ENCODE peak calls at places on chromosomes 3 and 15, in six cellular contexts. U, D, B, V, G and Q are unnamed samples. For H3K9me2, the result is how much of the 10 kb centered on the place peaks cover.

GRCh38 chr15:66004618-66005262 is 135.4 kb downstream of the RAB11A start:
- DNase-seq in U (no peak), D (peak), B (peak), V (peak), G (peak), Q (peak)

GRCh38 chr3:29576675-29577074 is 295.8 kb downstream of the RBMS3 start:
- DNase-seq in U (no peak), D (no peak), B (no peak), V (no peak), G (no peak), Q (no peak)

GRCh38 chr15:79943820-79944219 is 27.2 kb downstream of the BCL2A1 start:
- DNase-seq in U (no peak), D (peak), B (no peak), V (no peak), G (no peak), Q (no peak)

GRCh38 chr3:37173806-37174205 is 576 bp downstream of the LRRFIP2 start:
- DNase-seq in U (no peak), D (no peak), B (no peak), V (no peak), G (no peak), Q (no peak)

GRCh38 chr3:49813497-49814174 is at the start of gene UBA7:
- DNase-seq in U (no peak), D (peak), B (peak), V (no peak), G (peak), Q (no peak)

GRCh38 chr3:111954228-111954990 is 24.4 kb upstream of the ABHD10 start:
- DNase-seq in U (no peak), D (peak), B (no peak), V (no peak), G (no peak), Q (no peak)

GRCh38 chr15:61393949-61394348 is 164.8 kb upstream of the RORA start:
- DNase-seq in U (no peak), D (no peak), B (no peak), V (no peak), G (no peak), Q (no peak)

GRCh38 chr3:159273608-159274007 is 471.8 kb downstream of the MFSD1 start:
- DNase-seq in U (no peak), D (peak), B (peak), V (peak), G (peak), Q (peak)

GRCh38 chr3:181687190-181687589 is 24.5 kb upstream of the SOX2 start:
- DNase-seq in U (no peak), D (no peak), B (no peak), V (no peak), G (no peak), Q (no peak)

GRCh38 chr3:37282996-37283395 is 108.6 kb upstream of the LRRFIP2 start:
- DNase-seq in U (no peak), D (peak), B (no peak), V (no peak), G (no peak), Q (no peak)

GRCh38 chr3:194472290-194472920 is 14.4 kb downstream of the ATP13A3 start:
- DNase-seq in U (peak), D (peak), B (peak), V (peak), G (peak), Q (peak)

GRCh38 chr3:72031581-72031980 is 246.6 kb upstream of the PROK2 start:
- DNase-seq in U (no peak), D (peak), B (peak), V (no peak), G (no peak), Q (no peak)

GRCh38 chr15:43901485-43901884 is 74.7 kb downstream of the WDR76 start:
- DNase-seq in U (peak), D (peak), B (no peak), V (no peak), G (no peak), Q (no peak)

GRCh38 chr3:158106773-158107461 is 697 bp upstream of the SHOX2 start:
- DNase-seq in U (peak), D (peak), B (no peak), V (peak), G (peak), Q (peak)

GRCh38 chr3:122533931-122534334 is 19.2 kb upstream of the KPNA1 start:
- DNase-seq in U (no peak), D (peak), B (peak), V (no peak), G (peak), Q (no peak)

GRCh38 chr3:162525791-162526190 is 1029.2 kb downstream of the OTOL1 start:
- DNase-seq in U (no peak), D (no peak), B (no peak), V (no peak), G (no peak), Q (no peak)

GRCh38 chr15:23642413-23643044 is 5.1 kb downstream of the MAGEL2 start:
- DNase-seq in U (peak), D (peak), B (peak), V (peak), G (peak), Q (peak)

GRCh38 chr3:35426581-35426980 is 212.7 kb upstream of the ARPP21 start:
- DNase-seq in U (no peak), D (no peak), B (no peak), V (no peak), G (no peak), Q (no peak)

GRCh38 chr15:60835000-60835399 is 356.1 kb upstream of the ICE2 start:
- DNase-seq in U (peak), D (no peak), B (no peak), V (no peak), G (no peak), Q (no peak)

GRCh38 chr3:31356941-31357340 is 175.8 kb upstream of the STT3B start:
- DNase-seq in U (no peak), D (peak), B (peak), V (no peak), G (peak), Q (no peak)

GRCh38 chr15:101413239-101413638 is 76.3 kb downstream of the PCSK6 start:
- DNase-seq in U (no peak), D (no peak), B (no peak), V (no peak), G (no peak), Q (no peak)

GRCh38 chr3:184066211-184066610 is 13.4 kb downstream of the HTR3C start:
- DNase-seq in U (no peak), D (peak), B (peak), V (no peak), G (no peak), Q (no peak)

GRCh38 chr3:173217127-173217526 is 76.1 kb upstream of the SPATA16 start:
- DNase-seq in U (no peak), D (peak), B (no peak), V (no peak), G (no peak), Q (no peak)

GRCh38 chr3:72418856-72419255 is 429.4 kb downstream of the SHQ1 start:
- DNase-seq in U (no peak), D (no peak), B (no peak), V (no peak), G (no peak), Q (no peak)

GRCh38 chr3:171187706-171188290 is 161.3 kb upstream of the SLC2A2 start:
- DNase-seq in U (peak), D (peak), B (peak), V (peak), G (peak), Q (peak)

GRCh38 chr15:100559330-100559729 is 30.6 kb upstream of the CERS3 start:
- DNase-seq in U (no peak), D (peak), B (peak), V (no peak), G (peak), Q (no peak)

GRCh38 chr3:43348852-43349574 is 62.7 kb downstream of the SNRK start:
- DNase-seq in U (no peak), D (no peak), B (no peak), V (no peak), G (no peak), Q (no peak)

GRCh38 chr15:31457161-31457560 is 130.5 kb downstream of the KLF13 start:
- DNase-seq in U (no peak), D (peak), B (no peak), V (peak), G (no peak), Q (no peak)

GRCh38 chr3:14328422-14328821 is 74.0 kb upstream of the SLC6A6 start:
- DNase-seq in U (no peak), D (no peak), B (no peak), V (no peak), G (no peak), Q (no peak)

GRCh38 chr3:14322667-14323295 is 79.6 kb upstream of the SLC6A6 start:
- DNase-seq in U (no peak), D (no peak), B (no peak), V (no peak), G (no peak), Q (no peak)

GRCh38 chr3:14323401-14324223 is 78.8 kb upstream of the SLC6A6 start:
- DNase-seq in U (peak), D (no peak), B (no peak), V (no peak), G (no peak), Q (no peak)

GRCh38 chr3:14322001-14322400 is 80.4 kb upstream of the SLC6A6 start:
- DNase-seq in U (no peak), D (no peak), B (no peak), V (no peak), G (no peak), Q (no peak)

GRCh38 chr3:14324224-14324944 is 78.0 kb upstream of the SLC6A6 start:
- DNase-seq in U (no peak), D (peak), B (peak), V (no peak), G (no peak), Q (no peak)
- H3K4me2 ChIP-seq in U (no peak), D (no peak), B (peak), V (no peak), G (no peak), Q (no peak)

GRCh38 chr3:62117903-62118548 is 255.3 kb downstream of the FEZF2 start:
- DNase-seq in U (no peak), D (no peak), B (no peak), V (no peak), G (no peak), Q (no peak)
- H3K9me2 ChIP-seq in U (under half), D (under half), B (under half), V (under half), G (under half), Q (under half)

GRCh38 chr3:152309031-152309430 is 40.3 kb downstream of the MBNL1 start:
- DNase-seq in U (no peak), D (no peak), B (no peak), V (no peak), G (no peak), Q (no peak)
- H3K4me2 ChIP-seq in U (peak), D (peak), B (peak), V (no peak), G (peak), Q (no peak)

DNA sequence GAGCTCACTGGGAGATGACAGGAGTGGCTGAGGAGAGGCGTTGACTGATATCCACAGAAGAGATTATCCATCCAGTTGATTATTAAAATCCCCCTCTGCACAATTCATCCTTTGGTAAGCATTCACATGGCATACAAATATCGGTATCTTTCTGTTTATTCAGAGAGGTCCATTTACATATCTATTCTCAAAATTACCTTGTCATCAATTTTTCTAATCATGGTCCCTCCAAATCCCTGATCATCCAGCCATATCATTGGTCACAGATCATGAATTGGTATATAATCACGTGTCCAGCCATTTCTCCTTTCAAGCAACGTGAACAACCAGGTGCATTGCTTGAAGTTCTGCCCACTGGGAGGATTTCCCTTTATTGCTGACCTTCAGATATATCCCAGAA is 1321.0 kb downstream of the ROBO2 start:
- DNase-seq in U (no peak), D (no peak), B (no peak), V (no peak), G (no peak), Q (no peak)
- H3K9me2 ChIP-seq in U (under half), D (under half), B (under half), V (under half), G (under half), Q (under half)

DNA sequence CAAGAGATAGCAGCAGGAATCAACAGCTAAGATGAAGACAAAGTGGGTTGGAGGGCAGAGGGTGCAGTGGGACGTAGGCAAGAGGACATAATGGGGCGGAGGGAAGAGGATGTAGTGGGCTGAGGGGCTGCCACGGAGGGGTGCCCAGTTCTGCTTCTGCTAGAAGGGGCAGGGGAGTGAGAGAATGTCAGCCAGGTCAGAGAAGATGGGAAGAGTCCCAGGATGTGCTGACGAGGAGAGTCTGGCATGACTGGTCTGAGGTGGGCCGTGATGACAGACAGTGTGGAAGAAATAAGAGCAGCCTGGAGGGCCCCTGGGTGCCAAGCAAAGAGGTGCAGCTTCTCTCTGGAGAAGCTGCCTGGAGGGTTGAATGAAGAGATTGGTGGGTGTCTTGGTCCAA is 4.0 kb downstream of the SPSB4 start:
- DNase-seq in U (no peak), D (no peak), B (no peak), V (no peak), G (no peak), Q (no peak)
- H3K4me2 ChIP-seq in U (no peak), D (no peak), B (no peak), V (no peak), G (no peak), Q (no peak)

GRCh38 chr3:41162541-41162940 is 36.8 kb upstream of the CTNNB1 start:
- DNase-seq in U (no peak), D (no peak), B (no peak), V (no peak), G (no peak), Q (no peak)
- H3K9me2 ChIP-seq in U (under half), D (under half), B (under half), V (under half), G (under half), Q (under half)

GRCh38 chr3:71025010-71025409 is 558.5 kb downstream of the FOXP1 start:
- DNase-seq in U (no peak), D (peak), B (peak), V (no peak), G (no peak), Q (no peak)
- H3K4me2 ChIP-seq in U (no peak), D (no peak), B (peak), V (no peak), G (peak), Q (no peak)

GRCh38 chr3:41163399-41163798 is 35.9 kb upstream of the CTNNB1 start:
- DNase-seq in U (no peak), D (no peak), B (no peak), V (no peak), G (peak), Q (no peak)
- H3K9me2 ChIP-seq in U (under half), D (under half), B (under half), V (under half), G (under half), Q (under half)

GRCh38 chr3:53084310-53085001 is 38.6 kb upstream of the SFMBT1 start:
- DNase-seq in U (no peak), D (peak), B (no peak), V (no peak), G (peak), Q (no peak)
- H3K4me2 ChIP-seq in U (no peak), D (peak), B (no peak), V (no peak), G (no peak), Q (no peak)

DNA sequence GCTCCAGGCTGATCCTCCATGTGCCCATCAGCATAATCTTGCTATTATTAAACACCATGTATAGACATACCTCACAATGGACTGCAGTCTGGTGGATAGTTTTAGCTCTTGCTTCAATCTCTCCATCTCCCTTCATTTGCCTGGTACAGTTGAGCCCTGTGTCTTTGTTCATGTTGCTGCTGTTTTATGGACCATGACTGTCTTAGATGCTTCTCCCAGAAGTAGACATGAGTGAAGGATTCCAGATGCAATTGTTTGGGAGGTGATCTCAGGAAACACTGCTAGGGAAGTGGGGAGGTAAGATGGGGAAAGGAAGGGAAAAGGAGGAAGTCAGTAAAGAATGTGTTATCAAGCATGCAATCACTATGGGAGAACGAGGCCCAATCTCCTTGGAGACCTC is 36.3 kb upstream of the CTNNB1 start:
- DNase-seq in U (no peak), D (no peak), B (no peak), V (no peak), G (no peak), Q (no peak)
- H3K9me2 ChIP-seq in U (under half), D (under half), B (under half), V (under half), G (under half), Q (under half)